ENCODE peak calls at places on chromosome 20, in seven cellular contexts. Z is neuronal stem cell; I is tibial nerve; X is mesenchymal stem cell; O is heart right ventricle; C is uterus; E is CD8-positive, alpha-beta T cell. L is an unnamed sample.

GRCh38 chr20:19543114-19543513 is 214.9 kb upstream of the RIN2 start:
- DNase-seq in Z (no peak), I (no peak), X (no peak), O (no peak), C (no peak), E (no peak), L (no peak)

GRCh38 chr20:5835870-5836269 is 85.7 kb downstream of the SHLD1 start:
- DNase-seq in Z (no peak), I (no peak), X (peak; percentile 92), O (no peak), C (no peak), E (no peak), L (no peak)

GRCh38 chr20:41643504-41643938 is 25.3 kb upstream of the CHD6 start:
- DNase-seq in Z (no peak), I (no peak), X (peak; percentile 33), O (peak; percentile 13), C (peak; percentile 21), E (no peak), L (no peak)

GRCh38 chr20:51004305-51004727 is 18.6 kb downstream of the KCNG1 start:
- DNase-seq in Z (no peak), I (no peak), X (no peak), O (no peak), C (no peak), E (no peak), L (no peak)

GRCh38 chr20:9143926-9144325 is 75.0 kb downstream of the PLCB4 start:
- DNase-seq in Z (no peak), I (no peak), X (no peak), O (no peak), C (no peak), E (no peak), L (no peak)

GRCh38 chr20:57421258-57422220 is 30.3 kb downstream of the RBM38 start:
- DNase-seq in Z (no peak), I (no peak), X (no peak), O (no peak), C (no peak), E (no peak), L (no peak)

GRCh38 chr20:21741266-21741665 is 35.8 kb downstream of the PAX1 start:
- DNase-seq in Z (no peak), I (no peak), X (no peak), O (no peak), C (no peak), E (no peak), L (no peak)

GRCh38 chr20:59835057-59835447 is 98.4 kb downstream of the SYCP2 start:
- DNase-seq in Z (no peak), I (no peak), X (no peak), O (no peak), C (peak; percentile 9), E (no peak), L (no peak)

GRCh38 chr20:47576516-47577033 is 74.9 kb downstream of the NCOA3 start:
- DNase-seq in Z (no peak), I (no peak), X (peak; percentile 86), O (peak; percentile 83), C (peak; percentile 43), E (no peak), L (peak; percentile 69)

GRCh38 chr20:43530321-43531090 is 23.0 kb downstream of the L3MBTL1 start:
- DNase-seq in Z (no peak), I (no peak), X (no peak), O (no peak), C (no peak), E (no peak), L (no peak)

GRCh38 chr20:50464026-50464724 is 46.0 kb upstream of the PTPN1 start:
- DNase-seq in Z (peak; percentile 32), I (no peak), X (peak; percentile 70), O (peak; percentile 44), C (peak; percentile 71), E (peak; percentile 58), L (peak; percentile 81)

GRCh38 chr20:9061434-9061833 is 7.5 kb upstream of the PLCB4 start:
- DNase-seq in Z (no peak), I (no peak), X (no peak), O (no peak), C (no peak), E (no peak), L (no peak)

GRCh38 chr20:43751167-43752050 is 24.6 kb upstream of the GTSF1L start:
- DNase-seq in Z (no peak), I (no peak), X (peak; percentile 64), O (no peak), C (no peak), E (no peak), L (no peak)

GRCh38 chr20:47141941-47142781 is 214.3 kb downstream of the ZMYND8 start:
- DNase-seq in Z (no peak), I (no peak), X (no peak), O (no peak), C (no peak), E (no peak), L (no peak)

GRCh38 chr20:36128463-36129176 is 25.9 kb upstream of the EPB41L1 start:
- DNase-seq in Z (no peak), I (peak; percentile 39), X (peak; percentile 79), O (no peak), C (no peak), E (no peak), L (no peak)

GRCh38 chr20:46694484-46694883 is 5.2 kb upstream of the TP53RK start:
- DNase-seq in Z (no peak), I (no peak), X (no peak), O (no peak), C (no peak), E (no peak), L (no peak)

GRCh38 chr20:53608071-53608455 is 14.4 kb upstream of the ZNF217 start:
- DNase-seq in Z (no peak), I (no peak), X (no peak), O (no peak), C (no peak), E (no peak), L (no peak)

GRCh38 chr20:54475334-54476287 is at the start of gene DOK5:
- DNase-seq in Z (no peak), I (peak; percentile 17), X (no peak), O (peak; percentile 60), C (peak; percentile 35), E (no peak), L (peak; percentile 50)

GRCh38 chr20:24842591-24843442 is 106.3 kb upstream of the CST7 start:
- DNase-seq in Z (no peak), I (no peak), X (peak; percentile 1), O (no peak), C (no peak), E (no peak), L (no peak)

GRCh38 chr20:32052090-32052791 is at the start of gene HCK:
- DNase-seq in Z (no peak), I (no peak), X (no peak), O (no peak), C (no peak), E (no peak), L (no peak)

GRCh38 chr20:56237337-56237736 is 11.2 kb upstream of the MC3R start:
- DNase-seq in Z (no peak), I (no peak), X (no peak), O (no peak), C (no peak), E (no peak), L (no peak)

GRCh38 chr20:63326314-63327228 is 33.6 kb downstream of the COL20A1 start:
- DNase-seq in Z (no peak), I (no peak), X (no peak), O (no peak), C (no peak), E (no peak), L (no peak)
- H3K27ac ChIP-seq in Z (no peak overlapping the region), I (no peak overlapping the region), X (no peak overlapping the region), O (no peak overlapping the region), C (no peak overlapping the region), E (peak overlapping the region; percentile 53), L (no peak overlapping the region)

DNA sequence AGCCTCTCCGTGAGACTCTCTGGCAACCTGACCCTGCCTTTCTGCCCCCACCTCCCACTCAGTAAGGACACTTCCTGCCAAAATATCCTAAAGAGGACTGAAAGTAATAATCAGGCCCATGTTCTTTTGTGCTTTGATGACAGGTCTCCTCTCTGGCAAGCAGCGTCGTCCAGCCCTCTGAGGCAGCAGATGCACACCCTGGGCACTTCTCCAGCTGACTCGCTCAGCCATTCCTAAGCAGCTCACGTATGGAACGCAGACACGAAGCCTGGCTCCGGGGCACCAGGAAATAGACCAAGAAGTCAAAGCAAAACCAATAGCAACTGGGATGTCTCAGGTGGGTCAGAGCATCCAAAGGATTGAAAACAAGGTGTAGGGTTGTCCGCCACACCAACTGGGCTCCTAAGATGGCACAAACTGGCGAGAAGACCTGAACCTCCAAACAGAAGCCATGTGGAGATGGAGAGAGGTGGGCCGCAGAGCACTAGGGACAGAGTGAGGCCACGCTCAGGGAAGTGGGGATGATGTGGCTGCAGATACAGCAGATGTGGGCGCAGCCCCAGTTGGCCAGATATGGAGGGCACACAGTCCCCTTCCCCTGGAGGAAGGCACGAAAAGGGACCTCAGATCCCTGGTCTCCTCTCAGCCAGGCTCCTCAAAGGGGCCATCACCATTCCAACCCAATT is 99.3 kb downstream of the PRND start:
- DNase-seq in Z (no peak), I (peak; percentile 35), X (peak; percentile 12), O (no peak), C (peak; percentile 74), E (no peak), L (peak; percentile 63)
- H3K4me1 ChIP-seq in Z (peaks cover 18% of the 10 kb centered on the region), I (no peaks in the 10 kb centered on the region), X (peaks cover 28% of the 10 kb centered on the region), O (peaks cover 38% of the 10 kb centered on the region), C (peaks cover 16% of the 10 kb centered on the region), E (peaks cover 22% of the 10 kb centered on the region), L (peaks cover 24% of the 10 kb centered on the region)

GRCh38 chr20:62365814-62366369 is 1.2 kb downstream of the LAMA5 start:
- DNase-seq in Z (no peak), I (no peak), X (no peak), O (no peak), C (no peak), E (no peak), L (peak; percentile 93)
- H3K27ac ChIP-seq in Z (peak overlapping the region; percentile 52), I (peak overlapping the region; percentile 91), X (peak overlapping the region; percentile 79), O (peak overlapping the region; percentile 94), C (peak overlapping the region; percentile 84), E (no peak overlapping the region), L (peak overlapping the region; percentile 98)

GRCh38 chr20:63835031-63835858 is 4.2 kb upstream of the ZBTB46 start:
- DNase-seq in Z (peak; percentile 92), I (peak; percentile 86), X (peak; percentile 98), O (peak; percentile 92), C (peak; percentile 92), E (no peak), L (peak; percentile 91)
- H3K4me1 ChIP-seq in Z (peaks cover 22% of the 10 kb centered on the region), I (no peaks in the 10 kb centered on the region), X (peaks cover 40% of the 10 kb centered on the region), O (peaks cover 39% of the 10 kb centered on the region), C (peaks cover 24% of the 10 kb centered on the region), E (no peaks in the 10 kb centered on the region), L (no peaks in the 10 kb centered on the region)

GRCh38 chr20:4814696-4815252 is 93.1 kb downstream of the PRND start:
- DNase-seq in Z (no peak), I (no peak), X (no peak), O (no peak), C (no peak), E (peak; percentile 75), L (peak; percentile 47)
- H3K27ac ChIP-seq in Z (no peak overlapping the region), I (peak overlapping the region; percentile 79), X (no peak overlapping the region), O (peak overlapping the region; percentile 69), C (peak overlapping the region; percentile 54), E (peak overlapping the region; percentile 92), L (peak overlapping the region; percentile 12)

GRCh38 chr20:38873050-38873581 is 53.1 kb upstream of the FAM83D start:
- DNase-seq in Z (no peak), I (no peak), X (no peak), O (no peak), C (no peak), E (peak; percentile 72), L (no peak)
- H3K4me1 ChIP-seq in Z (peaks cover 9% of the 10 kb centered on the region), I (no peaks in the 10 kb centered on the region), X (no peaks in the 10 kb centered on the region), O (peaks cover 56% of the 10 kb centered on the region), C (no peaks in the 10 kb centered on the region), E (peaks cover 63% of the 10 kb centered on the region), L (no peaks in the 10 kb centered on the region)